ENCODE peak calls at places on chromosomes 12 and 14, in five cellular contexts. One of them, this sample, is unnamed.

GRCh38 chr14:55303646-55304277 is 32.5 kb downstream of the FBXO34 start:
- DNase-seq in tibial artery: no peak
- DNase-seq in suprapubic skin: no peak
- DNase-seq in neuronal stem cell: no peak
- DNase-seq in HL-60: no peak
- DNase-seq in this sample: no peak

GRCh38 chr12:104632724-104633181 is 176.0 kb downstream of the CHST11 start:
- DNase-seq in tibial artery: no peak
- DNase-seq in suprapubic skin: no peak
- DNase-seq in neuronal stem cell: no peak
- DNase-seq in HL-60: no peak
- DNase-seq in this sample: peak

GRCh38 chr14:105123266-105123665 is 45.3 kb downstream of the JAG2 start:
- DNase-seq in tibial artery: no peak
- DNase-seq in suprapubic skin: peak
- DNase-seq in neuronal stem cell: no peak
- DNase-seq in HL-60: no peak
- DNase-seq in this sample: no peak

GRCh38 chr12:63916561-63917476 is 72.3 kb downstream of the SRGAP1 start:
- DNase-seq in tibial artery: no peak
- DNase-seq in suprapubic skin: no peak
- DNase-seq in neuronal stem cell: no peak
- DNase-seq in HL-60: no peak
- DNase-seq in this sample: no peak

GRCh38 chr12:8655421-8655820 is 7.2 kb downstream of the MFAP5 start:
- DNase-seq in tibial artery: no peak
- DNase-seq in suprapubic skin: no peak
- DNase-seq in neuronal stem cell: no peak
- DNase-seq in HL-60: no peak
- DNase-seq in this sample: no peak

GRCh38 chr12:42568952-42569916 is 20.3 kb downstream of the PRICKLE1 start:
- DNase-seq in tibial artery: no peak
- DNase-seq in suprapubic skin: no peak
- DNase-seq in neuronal stem cell: peak
- DNase-seq in HL-60: peak
- DNase-seq in this sample: no peak

GRCh38 chr14:48536318-48536717 is 860.9 kb upstream of the MDGA2 start:
- DNase-seq in tibial artery: no peak
- DNase-seq in suprapubic skin: no peak
- DNase-seq in neuronal stem cell: peak
- DNase-seq in HL-60: no peak
- DNase-seq in this sample: no peak

GRCh38 chr14:104687601-104688504 is 1.6 kb upstream of the INF2 start:
- DNase-seq in tibial artery: peak
- DNase-seq in suprapubic skin: no peak
- DNase-seq in neuronal stem cell: no peak
- DNase-seq in HL-60: no peak
- DNase-seq in this sample: peak

GRCh38 chr14:34629657-34630529 is at the start of gene SNX6:
- DNase-seq in tibial artery: peak
- DNase-seq in suprapubic skin: peak
- DNase-seq in neuronal stem cell: peak
- DNase-seq in HL-60: peak
- DNase-seq in this sample: peak

GRCh38 chr14:24353551-24354529 is 14.0 kb upstream of the RIPK3 start:
- DNase-seq in tibial artery: no peak
- DNase-seq in suprapubic skin: no peak
- DNase-seq in neuronal stem cell: no peak
- DNase-seq in HL-60: no peak
- DNase-seq in this sample: no peak

GRCh38 chr14:60561845-60562746 is 53.1 kb downstream of the SIX6 start:
- DNase-seq in tibial artery: peak
- DNase-seq in suprapubic skin: no peak
- DNase-seq in neuronal stem cell: peak
- DNase-seq in HL-60: peak
- DNase-seq in this sample: no peak

GRCh38 chr14:22226381-22226780 is 362.6 kb downstream of the DAD1 start:
- DNase-seq in tibial artery: no peak
- DNase-seq in suprapubic skin: no peak
- DNase-seq in neuronal stem cell: no peak
- DNase-seq in HL-60: peak
- DNase-seq in this sample: no peak

GRCh38 chr12:6769003-6769389 is 2.8 kb downstream of the PTMS start:
- DNase-seq in tibial artery: no peak
- DNase-seq in suprapubic skin: no peak
- DNase-seq in neuronal stem cell: peak
- DNase-seq in HL-60: no peak
- DNase-seq in this sample: no peak

GRCh38 chr12:2982361-2982760 is 23.2 kb downstream of the TEAD4 start:
- DNase-seq in tibial artery: no peak
- DNase-seq in suprapubic skin: no peak
- DNase-seq in neuronal stem cell: no peak
- DNase-seq in HL-60: no peak
- DNase-seq in this sample: no peak

GRCh38 chr14:22147716-22148115 is 441.3 kb downstream of the DAD1 start:
- DNase-seq in tibial artery: no peak
- DNase-seq in suprapubic skin: no peak
- DNase-seq in neuronal stem cell: no peak
- DNase-seq in HL-60: no peak
- DNase-seq in this sample: no peak

GRCh38 chr12:120346031-120346430 is 18.5 kb upstream of the PLA2G1B start:
- DNase-seq in tibial artery: no peak
- DNase-seq in suprapubic skin: no peak
- DNase-seq in neuronal stem cell: no peak
- DNase-seq in HL-60: no peak
- DNase-seq in this sample: no peak

GRCh38 chr12:120960657-120961056 is 17.7 kb upstream of the HNF1A start:
- DNase-seq in tibial artery: no peak
- DNase-seq in suprapubic skin: no peak
- DNase-seq in neuronal stem cell: no peak
- DNase-seq in HL-60: no peak
- DNase-seq in this sample: no peak

GRCh38 chr12:99087278-99087677 is 442.2 kb downstream of the APAF1 start:
- DNase-seq in tibial artery: no peak
- DNase-seq in suprapubic skin: no peak
- DNase-seq in neuronal stem cell: peak
- DNase-seq in HL-60: no peak
- DNase-seq in this sample: no peak

GRCh38 chr12:128745772-128746689 is 77.7 kb downstream of the SLC15A4 start:
- DNase-seq in tibial artery: no peak
- DNase-seq in suprapubic skin: no peak
- DNase-seq in neuronal stem cell: no peak
- DNase-seq in HL-60: no peak
- DNase-seq in this sample: no peak

GRCh38 chr12:39619316-39619659 is 315 bp downstream of the ABCD2 start:
- DNase-seq in tibial artery: no peak
- DNase-seq in suprapubic skin: no peak
- DNase-seq in neuronal stem cell: no peak
- DNase-seq in HL-60: no peak
- DNase-seq in this sample: no peak

GRCh38 chr14:91149462-91149861 is 35.6 kb downstream of the DGLUCY start:
- DNase-seq in tibial artery: peak
- DNase-seq in suprapubic skin: no peak
- DNase-seq in neuronal stem cell: no peak
- DNase-seq in HL-60: no peak
- DNase-seq in this sample: peak

GRCh38 chr14:103483600-103483999 is 39.0 kb downstream of the CKB start:
- DNase-seq in tibial artery: no peak
- DNase-seq in suprapubic skin: no peak
- DNase-seq in neuronal stem cell: no peak
- DNase-seq in HL-60: no peak
- DNase-seq in this sample: peak

GRCh38 chr12:102917026-102917787 is at the start of gene PAH:
- DNase-seq in tibial artery: no peak
- DNase-seq in suprapubic skin: no peak
- DNase-seq in neuronal stem cell: peak
- DNase-seq in HL-60: no peak
- DNase-seq in this sample: no peak

GRCh38 chr14:51490205-51490604 is 161.5 kb upstream of the FRMD6 start:
- DNase-seq in tibial artery: no peak
- DNase-seq in suprapubic skin: no peak
- DNase-seq in neuronal stem cell: no peak
- DNase-seq in HL-60: no peak
- DNase-seq in this sample: no peak

GRCh38 chr12:63955831-63956685 is 111.6 kb downstream of the SRGAP1 start:
- DNase-seq in tibial artery: peak
- DNase-seq in suprapubic skin: no peak
- DNase-seq in neuronal stem cell: no peak
- DNase-seq in HL-60: peak
- DNase-seq in this sample: no peak

GRCh38 chr14:103890052-103890371 is 38.2 kb upstream of the TDRD9 start:
- DNase-seq in tibial artery: no peak
- DNase-seq in suprapubic skin: no peak
- DNase-seq in neuronal stem cell: no peak
- DNase-seq in HL-60: no peak
- DNase-seq in this sample: no peak

GRCh38 chr12:51907083-51907863 is at the start of gene ACVRL1:
- DNase-seq in tibial artery: no peak
- DNase-seq in suprapubic skin: no peak
- DNase-seq in neuronal stem cell: no peak
- DNase-seq in HL-60: no peak
- DNase-seq in this sample: peak

GRCh38 chr14:91284146-91284790 is 39.8 kb upstream of the GPR68 start:
- DNase-seq in tibial artery: no peak
- DNase-seq in suprapubic skin: no peak
- DNase-seq in neuronal stem cell: no peak
- DNase-seq in HL-60: no peak
- DNase-seq in this sample: no peak

GRCh38 chr14:104768437-104769323 is 15.7 kb downstream of the SIVA1 start:
- DNase-seq in tibial artery: peak
- DNase-seq in suprapubic skin: peak
- DNase-seq in neuronal stem cell: peak
- DNase-seq in HL-60: peak
- DNase-seq in this sample: no peak

DNA sequence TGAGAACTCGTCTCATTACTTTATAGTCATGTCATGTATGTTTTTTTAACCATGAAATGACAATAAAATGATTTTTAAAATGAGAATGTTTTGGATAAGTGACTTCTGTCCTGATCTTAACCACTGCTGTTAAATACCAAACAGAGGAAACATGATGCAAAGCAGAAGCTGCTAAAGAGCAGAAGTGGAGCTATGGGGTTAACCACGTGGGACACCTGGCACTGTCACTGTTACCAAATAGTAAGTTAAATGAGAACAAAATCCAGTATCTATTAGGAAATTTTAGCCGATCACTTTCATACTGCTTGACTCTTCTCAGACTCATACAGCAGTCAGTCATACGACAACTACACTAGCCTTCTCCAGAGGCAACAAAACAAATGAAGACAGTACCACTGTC is 82.4 kb downstream of the SCAF11 start:
- DNase-seq in tibial artery: no peak
- DNase-seq in suprapubic skin: no peak
- DNase-seq in neuronal stem cell: no peak
- DNase-seq in HL-60: peak
- DNase-seq in this sample: no peak
- H3K4me3 ChIP-seq in tibial artery: no peak
- H3K4me3 ChIP-seq in suprapubic skin: no peak
- H3K4me3 ChIP-seq in neuronal stem cell: no peak
- H3K4me3 ChIP-seq in HL-60: no peak
- H3K4me3 ChIP-seq in this sample: no peak

DNA sequence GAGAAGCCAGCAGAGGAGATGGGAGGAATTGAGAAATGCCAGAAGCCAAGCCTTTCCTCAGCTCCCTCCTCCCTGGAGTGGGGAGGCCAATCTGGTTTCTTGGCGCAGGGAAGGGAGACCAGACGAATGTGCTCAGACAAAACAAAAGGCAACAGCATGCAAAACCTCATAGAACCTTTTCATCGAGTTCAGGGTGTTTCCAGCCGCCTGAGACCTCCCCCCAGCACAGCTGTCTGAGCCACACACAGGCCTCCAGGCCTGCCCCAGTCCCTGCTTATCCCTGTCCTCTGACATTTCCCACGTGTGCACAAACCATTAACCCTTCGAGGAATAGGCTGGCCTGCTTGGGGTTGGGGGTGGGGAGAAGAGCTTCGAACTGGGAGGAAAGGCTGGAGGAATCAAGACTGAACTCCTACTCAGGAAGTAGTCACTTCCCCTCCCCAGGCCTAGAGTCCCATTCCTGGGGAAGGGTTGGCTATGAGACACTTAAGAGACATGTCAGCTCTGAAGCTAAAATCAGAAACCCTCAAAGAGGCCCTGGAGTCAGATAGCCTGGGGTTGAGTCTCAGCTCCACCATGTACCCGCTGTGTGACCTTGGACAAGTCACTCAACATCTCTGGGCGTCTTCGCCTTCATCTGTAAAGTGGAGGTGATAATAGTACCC is 10.7 kb downstream of the TBX3 start:
- DNase-seq in tibial artery: no peak
- DNase-seq in suprapubic skin: no peak
- DNase-seq in neuronal stem cell: peak
- DNase-seq in HL-60: no peak
- DNase-seq in this sample: peak
- H3K4me3 ChIP-seq in tibial artery: no peak
- H3K4me3 ChIP-seq in suprapubic skin: no peak
- H3K4me3 ChIP-seq in neuronal stem cell: no peak
- H3K4me3 ChIP-seq in HL-60: no peak
- H3K4me3 ChIP-seq in this sample: no peak

GRCh38 chr12:53739285-53740129 is 12.3 kb upstream of the CALCOCO1 start:
- DNase-seq in tibial artery: no peak
- DNase-seq in suprapubic skin: no peak
- DNase-seq in neuronal stem cell: no peak
- DNase-seq in HL-60: no peak
- DNase-seq in this sample: no peak
- H3K4me3 ChIP-seq in tibial artery: peak
- H3K4me3 ChIP-seq in suprapubic skin: peak
- H3K4me3 ChIP-seq in neuronal stem cell: no peak
- H3K4me3 ChIP-seq in HL-60: no peak
- H3K4me3 ChIP-seq in this sample: no peak

GRCh38 chr14:74083784-74084276 is 423 bp downstream of the ALDH6A1 start:
- DNase-seq in tibial artery: no peak
- DNase-seq in suprapubic skin: no peak
- DNase-seq in neuronal stem cell: no peak
- DNase-seq in HL-60: no peak
- DNase-seq in this sample: no peak

GRCh38 chr14:74085047-74085637 is 386 bp downstream of the LIN52 start:
- DNase-seq in tibial artery: no peak
- DNase-seq in suprapubic skin: no peak
- DNase-seq in neuronal stem cell: peak
- DNase-seq in HL-60: no peak
- DNase-seq in this sample: no peak

GRCh38 chr14:74084277-74085046 is at the start of the genes ALDH6A1 and LIN52:
- DNase-seq in tibial artery: peak
- DNase-seq in suprapubic skin: peak
- DNase-seq in neuronal stem cell: peak
- DNase-seq in HL-60: peak
- DNase-seq in this sample: peak

GRCh38 chr14:74081491-74081890 is 2.8 kb downstream of the ALDH6A1 start:
- DNase-seq in tibial artery: no peak
- DNase-seq in suprapubic skin: no peak
- DNase-seq in neuronal stem cell: no peak
- DNase-seq in HL-60: no peak
- DNase-seq in this sample: no peak

DNA sequence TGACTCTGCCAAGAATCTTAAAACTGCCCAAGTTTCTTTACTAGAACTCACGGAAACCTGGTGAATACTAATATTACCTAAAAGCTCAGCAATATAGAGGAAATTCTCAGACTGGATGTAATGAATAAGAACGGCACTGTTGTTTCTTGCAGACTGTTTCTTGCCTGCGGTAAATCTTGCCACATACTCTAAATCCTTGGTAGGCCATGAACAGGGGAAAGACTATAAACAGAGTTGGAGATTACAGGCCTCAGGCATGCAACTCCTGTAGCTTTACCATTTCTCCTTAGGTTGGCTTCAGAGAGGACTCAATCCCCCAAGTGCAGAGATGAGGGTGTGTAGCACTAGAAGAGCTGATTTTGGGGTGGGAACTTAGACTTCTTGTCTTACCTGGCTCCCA is 1.1 kb downstream of the ALDH6A1 start:
- DNase-seq in tibial artery: no peak
- DNase-seq in suprapubic skin: no peak
- DNase-seq in neuronal stem cell: no peak
- DNase-seq in HL-60: no peak
- DNase-seq in this sample: no peak
- H3K4me3 ChIP-seq in tibial artery: peak
- H3K4me3 ChIP-seq in suprapubic skin: peak
- H3K4me3 ChIP-seq in neuronal stem cell: peak
- H3K4me3 ChIP-seq in HL-60: no peak
- H3K4me3 ChIP-seq in this sample: no peak

This sample was measured in RWPE2.